ENCODE peak calls at places on chromosome 5, in five cellular contexts. O, R, T, E and W are unnamed samples.

GRCh38 chr5:73388371-73388684 is 60.2 kb downstream of the FOXD1 start:
- DNase-seq in O (no peak), R (no peak), T (peak; percentile 57), E (no peak), W (no peak)

GRCh38 chr5:56829137-56829536 is 13.8 kb downstream of the MAP3K1 start:
- DNase-seq in O (no peak), R (no peak), T (no peak), E (no peak), W (no peak)

GRCh38 chr5:139847790-139848507 is 52.3 kb downstream of the PSD2 start:
- DNase-seq in O (no peak), R (peak; percentile 56), T (peak; percentile 8), E (peak; percentile 42), W (peak; percentile 79)

GRCh38 chr5:5192681-5193080 is 52.6 kb downstream of the ADAMTS16 start:
- DNase-seq in O (no peak), R (no peak), T (no peak), E (no peak), W (no peak)

GRCh38 chr5:35138232-35138631 is 90.5 kb upstream of the AGXT2 start:
- DNase-seq in O (no peak), R (no peak), T (peak; percentile 52), E (no peak), W (no peak)

GRCh38 chr5:97388794-97389193 is 205.7 kb upstream of the RIOK2 start:
- DNase-seq in O (no peak), R (no peak), T (peak; percentile 6), E (no peak), W (no peak)

GRCh38 chr5:1037123-1037670 is 28.6 kb downstream of the NKD2 start:
- DNase-seq in O (no peak), R (no peak), T (no peak), E (no peak), W (peak; percentile 3)

GRCh38 chr5:150580917-150581316 is 59.5 kb upstream of the SYNPO start:
- DNase-seq in O (no peak), R (no peak), T (no peak), E (no peak), W (no peak)

GRCh38 chr5:73447234-73448071 is 1.1 kb downstream of the FOXD1 start:
- DNase-seq in O (no peak), R (peak; percentile 17), T (peak; percentile 74), E (no peak), W (peak; percentile 68)

GRCh38 chr5:113036826-113037225 is 60.2 kb downstream of the DCP2 start:
- DNase-seq in O (no peak), R (no peak), T (no peak), E (no peak), W (no peak)

GRCh38 chr5:2430606-2431005 is 320.9 kb downstream of the IRX2 start:
- DNase-seq in O (no peak), R (no peak), T (no peak), E (no peak), W (no peak)

GRCh38 chr5:40755407-40756365 is at the start of gene TTC33:
- DNase-seq in O (peak; percentile 73), R (peak; percentile 95), T (peak; percentile 97), E (peak; percentile 97), W (peak; percentile 93)
- TF ChIP-seq CTCF in O (peak; percentile 60), R (peak; percentile 48), T (peak; percentile 60), E (peak; percentile 61), W (peak; percentile 55)

GRCh38 chr5:12292610-12293204 is 388.5 kb upstream of the CTNND2 start:
- DNase-seq in O (no peak), R (no peak), T (peak; percentile 17), E (no peak), W (peak; percentile 5)
- TF ChIP-seq CTCF in O (no peak), R (no peak), T (peak; percentile 21), E (no peak), W (peak; percentile 48)

GRCh38 chr5:180611140-180611850 is 20.0 kb upstream of the SCGB3A1 start:
- DNase-seq in O (no peak), R (no peak), T (no peak), E (no peak), W (no peak)
- TF ChIP-seq CTCF in O (no peak), R (no peak), T (no peak), E (no peak), W (no peak)

GRCh38 chr5:67234671-67235176 is 38.1 kb upstream of the CD180 start:
- DNase-seq in O (peak; percentile 69), R (peak; percentile 27), T (peak; percentile 96), E (no peak), W (no peak)

GRCh38 chr5:67238191-67238590 is 41.6 kb upstream of the CD180 start:
- DNase-seq in O (peak; percentile 82), R (no peak), T (no peak), E (no peak), W (no peak)

GRCh38 chr5:67235399-67236110 is 39.0 kb upstream of the CD180 start:
- DNase-seq in O (no peak), R (no peak), T (no peak), E (no peak), W (no peak)

GRCh38 chr5:67233075-67233474 is 36.5 kb upstream of the CD180 start:
- DNase-seq in O (no peak), R (no peak), T (peak; percentile 61), E (no peak), W (no peak)
- TF ChIP-seq CTCF in O (no peak), R (no peak), T (no peak), E (no peak), W (no peak)